ENCODE peak calls at places on chromosomes 5 and 9, in seven cellular contexts. One of them, this sample, is unnamed.

GRCh38 chr9:113468716-113469448 is 5.4 kb downstream of the RGS3 start:
- DNase-seq in A549: no peak
- DNase-seq in H54: no peak
- DNase-seq in sigmoid colon: peak; percentile 69
- DNase-seq in body of pancreas: peak; percentile 78
- DNase-seq in transverse colon: no peak
- DNase-seq in heart left ventricle: peak; percentile 50
- DNase-seq in this sample: peak; percentile 84

GRCh38 chr5:112914584-112914983 is 7.4 kb downstream of the REEP5 start:
- DNase-seq in A549: no peak
- DNase-seq in H54: no peak
- DNase-seq in sigmoid colon: no peak
- DNase-seq in body of pancreas: no peak
- DNase-seq in transverse colon: no peak
- DNase-seq in heart left ventricle: no peak
- DNase-seq in this sample: no peak

GRCh38 chr9:99365233-99365980 is 143.3 kb downstream of the SEC61B start:
- DNase-seq in A549: no peak
- DNase-seq in H54: no peak
- DNase-seq in sigmoid colon: no peak
- DNase-seq in body of pancreas: no peak
- DNase-seq in transverse colon: no peak
- DNase-seq in heart left ventricle: no peak
- DNase-seq in this sample: no peak

GRCh38 chr9:131045300-131046092 is 36.5 kb downstream of the LAMC3 start:
- DNase-seq in A549: no peak
- DNase-seq in H54: no peak
- DNase-seq in sigmoid colon: no peak
- DNase-seq in body of pancreas: no peak
- DNase-seq in transverse colon: no peak
- DNase-seq in heart left ventricle: no peak
- DNase-seq in this sample: no peak

GRCh38 chr5:55062039-55062779 is 38.2 kb downstream of the GZMK start:
- DNase-seq in A549: no peak
- DNase-seq in H54: no peak
- DNase-seq in sigmoid colon: no peak
- DNase-seq in body of pancreas: no peak
- DNase-seq in transverse colon: peak; percentile 30
- DNase-seq in heart left ventricle: no peak
- DNase-seq in this sample: no peak

GRCh38 chr5:125409496-125410351 is 663.3 kb upstream of the ZNF608 start:
- DNase-seq in A549: no peak
- DNase-seq in H54: no peak
- DNase-seq in sigmoid colon: no peak
- DNase-seq in body of pancreas: no peak
- DNase-seq in transverse colon: no peak
- DNase-seq in heart left ventricle: no peak
- DNase-seq in this sample: no peak

GRCh38 chr9:71383308-71383707 is 261.9 kb upstream of the TRPM3 start:
- DNase-seq in A549: no peak
- DNase-seq in H54: no peak
- DNase-seq in sigmoid colon: no peak
- DNase-seq in body of pancreas: no peak
- DNase-seq in transverse colon: no peak
- DNase-seq in heart left ventricle: no peak
- DNase-seq in this sample: no peak

GRCh38 chr5:95022967-95023695 is 261.8 kb downstream of the MCTP1 start:
- DNase-seq in A549: no peak
- DNase-seq in H54: no peak
- DNase-seq in sigmoid colon: no peak
- DNase-seq in body of pancreas: no peak
- DNase-seq in transverse colon: no peak
- DNase-seq in heart left ventricle: no peak
- DNase-seq in this sample: no peak

GRCh38 chr9:37471942-37472679 is 6.9 kb upstream of the ZBTB5 start:
- DNase-seq in A549: peak; percentile 97
- DNase-seq in H54: peak; percentile 33
- DNase-seq in sigmoid colon: no peak
- DNase-seq in body of pancreas: no peak
- DNase-seq in transverse colon: no peak
- DNase-seq in heart left ventricle: no peak
- DNase-seq in this sample: no peak

GRCh38 chr5:132498152-132498551 is 7.6 kb upstream of the IRF1 start:
- DNase-seq in A549: peak; percentile 59
- DNase-seq in H54: peak; percentile 71
- DNase-seq in sigmoid colon: peak; percentile 83
- DNase-seq in body of pancreas: peak; percentile 74
- DNase-seq in transverse colon: no peak
- DNase-seq in heart left ventricle: no peak
- DNase-seq in this sample: no peak

GRCh38 chr5:11719888-11720481 is 184.3 kb downstream of the CTNND2 start:
- DNase-seq in A549: peak; percentile 51
- DNase-seq in H54: peak; percentile 9
- DNase-seq in sigmoid colon: no peak
- DNase-seq in body of pancreas: peak; percentile 61
- DNase-seq in transverse colon: peak; percentile 25
- DNase-seq in heart left ventricle: peak; percentile 27
- DNase-seq in this sample: no peak

GRCh38 chr5:145980257-145980656 is 43.9 kb downstream of the SH3RF2 start:
- DNase-seq in A549: no peak
- DNase-seq in H54: no peak
- DNase-seq in sigmoid colon: no peak
- DNase-seq in body of pancreas: no peak
- DNase-seq in transverse colon: no peak
- DNase-seq in heart left ventricle: no peak
- DNase-seq in this sample: no peak

GRCh38 chr5:88251048-88251711 is 17.5 kb downstream of the TMEM161B start:
- DNase-seq in A549: no peak
- DNase-seq in H54: no peak
- DNase-seq in sigmoid colon: no peak
- DNase-seq in body of pancreas: no peak
- DNase-seq in transverse colon: no peak
- DNase-seq in heart left ventricle: no peak
- DNase-seq in this sample: no peak

GRCh38 chr9:111036068-111036789 is 2.0 kb downstream of the LPAR1 start:
- DNase-seq in A549: peak; percentile 34
- DNase-seq in H54: no peak
- DNase-seq in sigmoid colon: peak; percentile 88
- DNase-seq in body of pancreas: peak; percentile 65
- DNase-seq in transverse colon: peak; percentile 76
- DNase-seq in heart left ventricle: peak; percentile 35
- DNase-seq in this sample: no peak

GRCh38 chr5:83157120-83157519 is 79.8 kb downstream of the XRCC4 start:
- DNase-seq in A549: no peak
- DNase-seq in H54: no peak
- DNase-seq in sigmoid colon: no peak
- DNase-seq in body of pancreas: no peak
- DNase-seq in transverse colon: no peak
- DNase-seq in heart left ventricle: no peak
- DNase-seq in this sample: no peak

GRCh38 chr5:111840275-111840674 is 83.3 kb upstream of the NREP start:
- DNase-seq in A549: no peak
- DNase-seq in H54: no peak
- DNase-seq in sigmoid colon: no peak
- DNase-seq in body of pancreas: no peak
- DNase-seq in transverse colon: no peak
- DNase-seq in heart left ventricle: no peak
- DNase-seq in this sample: no peak

GRCh38 chr9:113309204-113309813 is 6.1 kb upstream of the RNF183 start:
- DNase-seq in A549: peak; percentile 42
- DNase-seq in H54: peak; percentile 11
- DNase-seq in sigmoid colon: no peak
- DNase-seq in body of pancreas: peak; percentile 53
- DNase-seq in transverse colon: peak; percentile 41
- DNase-seq in heart left ventricle: no peak
- DNase-seq in this sample: no peak

GRCh38 chr5:42620579-42621216 is 135.9 kb upstream of the CCDC152 start:
- DNase-seq in A549: no peak
- DNase-seq in H54: no peak
- DNase-seq in sigmoid colon: no peak
- DNase-seq in body of pancreas: no peak
- DNase-seq in transverse colon: no peak
- DNase-seq in heart left ventricle: no peak
- DNase-seq in this sample: no peak

GRCh38 chr5:151295801-151296477 is 7.6 kb downstream of the SLC36A3 start:
- DNase-seq in A549: no peak
- DNase-seq in H54: no peak
- DNase-seq in sigmoid colon: no peak
- DNase-seq in body of pancreas: no peak
- DNase-seq in transverse colon: no peak
- DNase-seq in heart left ventricle: no peak
- DNase-seq in this sample: no peak

GRCh38 chr5:54360925-54361662 is 50.7 kb upstream of the ARL15 start:
- DNase-seq in A549: no peak
- DNase-seq in H54: no peak
- DNase-seq in sigmoid colon: no peak
- DNase-seq in body of pancreas: no peak
- DNase-seq in transverse colon: no peak
- DNase-seq in heart left ventricle: no peak
- DNase-seq in this sample: no peak

GRCh38 chr5:125160787-125161502 is 414.5 kb upstream of the ZNF608 start:
- DNase-seq in A549: no peak
- DNase-seq in H54: no peak
- DNase-seq in sigmoid colon: no peak
- DNase-seq in body of pancreas: no peak
- DNase-seq in transverse colon: no peak
- DNase-seq in heart left ventricle: no peak
- DNase-seq in this sample: no peak

DNA sequence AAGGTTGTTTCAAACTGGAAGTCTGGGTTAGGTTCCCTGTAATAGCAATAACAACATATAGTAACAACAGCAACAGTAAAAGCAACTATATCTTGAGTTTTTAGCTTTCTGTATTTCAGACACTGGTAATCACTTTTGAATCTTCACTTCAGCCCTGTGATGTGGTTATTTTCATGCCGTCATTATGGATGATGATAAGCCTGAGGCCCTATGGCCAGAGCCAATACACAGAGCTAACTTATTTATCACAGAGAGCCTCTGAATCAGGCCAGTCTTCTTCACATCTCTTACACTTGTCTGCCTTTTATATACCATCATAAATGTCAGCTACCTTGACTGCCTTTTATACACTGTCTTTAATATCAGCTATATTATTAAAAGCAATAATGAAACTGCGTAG is 329.0 kb downstream of the FER start:
- DNase-seq in A549: no peak
- DNase-seq in H54: no peak
- DNase-seq in sigmoid colon: no peak
- DNase-seq in body of pancreas: no peak
- DNase-seq in transverse colon: no peak
- DNase-seq in heart left ventricle: no peak
- DNase-seq in this sample: no peak
- TF ChIP-seq POLR2A in A549: no peak
- TF ChIP-seq POLR2A in H54: no peak
- TF ChIP-seq POLR2A in sigmoid colon: no peak
- TF ChIP-seq POLR2A in body of pancreas: no peak
- TF ChIP-seq POLR2A in transverse colon: no peak
- TF ChIP-seq POLR2A in heart left ventricle: no peak
- TF ChIP-seq POLR2A in this sample: no peak

GRCh38 chr9:87725900-87726709 is at the start of gene CTSL:
- DNase-seq in A549: peak; percentile 92
- DNase-seq in H54: peak; percentile 93
- DNase-seq in sigmoid colon: peak; percentile 98
- DNase-seq in body of pancreas: peak; percentile 91
- DNase-seq in transverse colon: peak; percentile 89
- DNase-seq in heart left ventricle: peak; percentile 95
- DNase-seq in this sample: peak; percentile 97
- TF ChIP-seq POLR2A in A549: peak; percentile 99
- TF ChIP-seq POLR2A in H54: peak; percentile 93
- TF ChIP-seq POLR2A in sigmoid colon: peak; percentile 63
- TF ChIP-seq POLR2A in body of pancreas: peak; percentile 86
- TF ChIP-seq POLR2A in transverse colon: peak; percentile 82
- TF ChIP-seq POLR2A in heart left ventricle: peak; percentile 30
- TF ChIP-seq POLR2A in this sample: peak; percentile 28

DNA sequence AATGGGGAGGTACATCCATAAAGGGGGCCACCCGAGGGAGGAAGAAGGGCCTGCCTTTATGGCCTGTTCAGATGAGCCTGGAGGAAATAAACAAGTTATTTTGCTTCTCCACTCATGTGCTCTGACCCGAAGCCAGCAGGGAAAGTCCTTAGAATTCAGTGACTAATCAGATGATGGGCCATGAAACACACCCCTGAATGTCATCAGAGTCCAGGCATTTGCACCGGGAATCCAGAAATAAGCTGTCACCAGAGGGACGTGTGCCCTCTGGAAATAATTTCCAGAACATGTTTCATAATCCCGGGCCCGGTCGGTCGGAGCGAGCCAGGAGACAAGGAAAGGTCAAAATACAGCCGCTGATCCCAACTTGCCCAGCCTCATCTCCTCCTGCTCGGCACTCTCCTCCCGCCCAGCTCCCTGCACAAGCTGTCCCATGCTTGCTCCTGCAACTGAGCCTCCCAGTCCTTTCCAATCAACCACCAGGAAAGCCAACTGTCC is 73.6 kb upstream of the ZNF622 start:
- DNase-seq in A549: peak; percentile 68
- DNase-seq in H54: peak; percentile 78
- DNase-seq in sigmoid colon: peak; percentile 89
- DNase-seq in body of pancreas: peak; percentile 74
- DNase-seq in transverse colon: peak; percentile 75
- DNase-seq in heart left ventricle: peak; percentile 74
- DNase-seq in this sample: peak; percentile 94
- TF ChIP-seq POLR2A in A549: no peak
- TF ChIP-seq POLR2A in H54: no peak
- TF ChIP-seq POLR2A in sigmoid colon: no peak
- TF ChIP-seq POLR2A in body of pancreas: no peak
- TF ChIP-seq POLR2A in transverse colon: peak; percentile 59
- TF ChIP-seq POLR2A in heart left ventricle: no peak
- TF ChIP-seq POLR2A in this sample: no peak

GRCh38 chr9:107282759-107283620 is at the start of gene RAD23B:
- DNase-seq in A549: peak; percentile 98
- DNase-seq in H54: peak; percentile 97
- DNase-seq in sigmoid colon: peak; percentile 99
- DNase-seq in body of pancreas: peak; percentile 99
- DNase-seq in transverse colon: peak; percentile 99
- DNase-seq in heart left ventricle: peak; percentile 99
- DNase-seq in this sample: peak; percentile 99

GRCh38 chr9:107282268-107282667 is 811 bp upstream of the RAD23B start:
- DNase-seq in A549: no peak
- DNase-seq in H54: no peak
- DNase-seq in sigmoid colon: no peak
- DNase-seq in body of pancreas: no peak
- DNase-seq in transverse colon: peak; percentile 12
- DNase-seq in heart left ventricle: no peak
- DNase-seq in this sample: no peak

GRCh38 chr9:107284636-107285035 is 1.6 kb downstream of the RAD23B start:
- DNase-seq in A549: no peak
- DNase-seq in H54: no peak
- DNase-seq in sigmoid colon: no peak
- DNase-seq in body of pancreas: no peak
- DNase-seq in transverse colon: no peak
- DNase-seq in heart left ventricle: no peak
- DNase-seq in this sample: no peak

GRCh38 chr9:107285292-107285691 is 2.2 kb downstream of the RAD23B start:
- DNase-seq in A549: no peak
- DNase-seq in H54: no peak
- DNase-seq in sigmoid colon: no peak
- DNase-seq in body of pancreas: no peak
- DNase-seq in transverse colon: no peak
- DNase-seq in heart left ventricle: no peak
- DNase-seq in this sample: no peak

GRCh38 chr9:107283621-107284616 is 840 bp downstream of the RAD23B start:
- DNase-seq in A549: peak; percentile 84
- DNase-seq in H54: peak; percentile 71
- DNase-seq in sigmoid colon: peak; percentile 85
- DNase-seq in body of pancreas: peak; percentile 84
- DNase-seq in transverse colon: peak; percentile 81
- DNase-seq in heart left ventricle: peak; percentile 81
- DNase-seq in this sample: no peak
- TF ChIP-seq POLR2A in A549: no peak
- TF ChIP-seq POLR2A in H54: no peak
- TF ChIP-seq POLR2A in sigmoid colon: no peak
- TF ChIP-seq POLR2A in body of pancreas: no peak
- TF ChIP-seq POLR2A in transverse colon: no peak
- TF ChIP-seq POLR2A in heart left ventricle: no peak
- TF ChIP-seq POLR2A in this sample: no peak